ENCODE peak calls at places on chromosomes 11 and 22, in eight cellular contexts. K, O, J, E, D, X, P and S are unnamed samples.

GRCh38 chr11:70727899-70728620 is 329.7 kb downstream of the CTTN start:
- DNase-seq in K (no peak), O (peak), J (no peak), E (no peak), D (no peak), X (no peak), P (no peak), S (no peak)

GRCh38 chr22:26642465-26643367 is 14.7 kb upstream of the MIAT start:
- DNase-seq in K (no peak), O (no peak), J (peak), E (peak), D (peak), X (peak), P (no peak), S (no peak)

GRCh38 chr11:1041936-1042608 is 5.6 kb upstream of the MUC6 start:
- DNase-seq in K (no peak), O (peak), J (peak), E (no peak), D (no peak), X (peak), P (no peak), S (no peak)

GRCh38 chr11:32118025-32118974 is 27.4 kb downstream of the RCN1 start:
- DNase-seq in K (no peak), O (no peak), J (no peak), E (no peak), D (no peak), X (peak), P (no peak), S (peak)

GRCh38 chr22:36386351-36386899 is 1.3 kb downstream of the MYH9 start:
- DNase-seq in K (no peak), O (peak), J (peak), E (peak), D (no peak), X (no peak), P (no peak), S (no peak)

GRCh38 chr11:106464728-106465127 is 387.3 kb downstream of the AASDHPPT start:
- DNase-seq in K (no peak), O (no peak), J (no peak), E (no peak), D (no peak), X (no peak), P (no peak), S (no peak)

GRCh38 chr11:5928811-5929210 is 13.2 kb upstream of the OR56A3 start:
- DNase-seq in K (no peak), O (no peak), J (no peak), E (no peak), D (no peak), X (no peak), P (no peak), S (no peak)

GRCh38 chr22:29149841-29150555 is 55.7 kb upstream of the EMID1 start:
- DNase-seq in K (no peak), O (peak), J (no peak), E (no peak), D (no peak), X (no peak), P (peak), S (no peak)

GRCh38 chr22:45772726-45773125 is 101.1 kb downstream of the ATXN10 start:
- DNase-seq in K (no peak), O (no peak), J (no peak), E (no peak), D (no peak), X (no peak), P (no peak), S (no peak)

GRCh38 chr11:33687733-33688479 is 12.7 kb downstream of the C11orf91 start:
- DNase-seq in K (peak), O (no peak), J (no peak), E (no peak), D (no peak), X (peak), P (peak), S (peak)

GRCh38 chr22:35353318-35353717 is 27.6 kb upstream of the HMOX1 start:
- DNase-seq in K (no peak), O (no peak), J (peak), E (no peak), D (no peak), X (no peak), P (no peak), S (no peak)

GRCh38 chr11:116807601-116808261 is 15.4 kb downstream of the APOA4 start:
- DNase-seq in K (no peak), O (no peak), J (no peak), E (no peak), D (no peak), X (no peak), P (no peak), S (no peak)

GRCh38 chr11:77147036-77147315 is 18.9 kb downstream of the MYO7A start:
- DNase-seq in K (no peak), O (no peak), J (no peak), E (no peak), D (no peak), X (no peak), P (no peak), S (no peak)

GRCh38 chr22:19114984-19115552 is 7.1 kb downstream of the DGCR2 start:
- DNase-seq in K (no peak), O (peak), J (no peak), E (no peak), D (no peak), X (no peak), P (no peak), S (no peak)

GRCh38 chr22:38504731-38505594 is 1.1 kb downstream of the DDX17 start:
- DNase-seq in K (no peak), O (peak), J (peak), E (peak), D (peak), X (peak), P (peak), S (peak)

GRCh38 chr22:25564979-25565677 is 653 bp downstream of the GRK3 start:
- DNase-seq in K (no peak), O (peak), J (peak), E (peak), D (no peak), X (peak), P (no peak), S (no peak)

GRCh38 chr22:26718905-26719304 is 61.5 kb downstream of the MIAT start:
- DNase-seq in K (peak), O (no peak), J (no peak), E (no peak), D (no peak), X (peak), P (no peak), S (peak)

GRCh38 chr11:20243974-20244373 is 83.7 kb upstream of the DBX1 start:
- DNase-seq in K (no peak), O (no peak), J (no peak), E (no peak), D (no peak), X (no peak), P (no peak), S (no peak)

GRCh38 chr11:129315781-129316579 is 59.7 kb upstream of the BARX2 start:
- DNase-seq in K (no peak), O (no peak), J (peak), E (no peak), D (no peak), X (no peak), P (no peak), S (no peak)

GRCh38 chr22:38474003-38474607 is 6.2 kb downstream of the KDELR3 start:
- DNase-seq in K (no peak), O (peak), J (no peak), E (no peak), D (no peak), X (no peak), P (no peak), S (no peak)

GRCh38 chr22:25402501-25403283 is 161.8 kb upstream of the GRK3 start:
- DNase-seq in K (no peak), O (peak), J (peak), E (no peak), D (no peak), X (peak), P (no peak), S (no peak)

GRCh38 chr11:119803139-119803538 is 74.1 kb upstream of the NECTIN1 start:
- DNase-seq in K (no peak), O (peak), J (no peak), E (no peak), D (no peak), X (no peak), P (no peak), S (no peak)

GRCh38 chr11:74490945-74491344 is 2.6 kb downstream of the LIPT2 start:
- DNase-seq in K (no peak), O (no peak), J (no peak), E (no peak), D (no peak), X (no peak), P (no peak), S (no peak)